ENCODE peak calls at places on chromosomes 1 and 21, in six cellular contexts. Y is AG04450, U is mucosa of descending colon, R is hepatocyte, J is left ventricle myocardium inferior, G is brain microvascular endothelial cell. E is an unnamed sample.

GRCh38 chr1:92503043-92503925 is 16.6 kb upstream of the GFI1 start:
- DNase-seq in Y (no peak), U (no peak), R (no peak), J (no peak), G (no peak), E (no peak)

GRCh38 chr21:43893536-43894205 is 28.6 kb downstream of the AGPAT3 start:
- DNase-seq in Y (no peak), U (no peak), R (no peak), J (no peak), G (no peak), E (no peak)

GRCh38 chr1:98256700-98257099 is 335.9 kb upstream of the DPYD start:
- DNase-seq in Y (no peak), U (no peak), R (no peak), J (no peak), G (no peak), E (no peak)

GRCh38 chr1:41333146-41333784 is 28.0 kb upstream of the FOXO6 start:
- DNase-seq in Y (peak; percentile 2), U (no peak), R (no peak), J (no peak), G (peak; percentile 95), E (no peak)

GRCh38 chr1:209513226-209513625 is 70.3 kb upstream of the CAMK1G start:
- DNase-seq in Y (no peak), U (no peak), R (peak; percentile 46), J (no peak), G (peak; percentile 36), E (no peak)

GRCh38 chr1:90616395-90616794 is 100.7 kb downstream of the BARHL2 start:
- DNase-seq in Y (no peak), U (peak; percentile 22), R (peak; percentile 16), J (no peak), G (peak; percentile 5), E (no peak)

GRCh38 chr1:23343246-23344110 is 606 bp downstream of the HNRNPR start:
- DNase-seq in Y (peak; percentile 45), U (no peak), R (peak; percentile 56), J (no peak), G (peak; percentile 73), E (no peak)

GRCh38 chr1:91091812-91092211 is 70.0 kb upstream of the ZNF644 start:
- DNase-seq in Y (no peak), U (no peak), R (no peak), J (no peak), G (no peak), E (no peak)

GRCh38 chr21:25708467-25709065 is 26.1 kb downstream of the ATP5PF start:
- DNase-seq in Y (peak; percentile 23), U (no peak), R (peak; percentile 47), J (no peak), G (peak; percentile 43), E (peak; percentile 14)

GRCh38 chr1:221573727-221574126 is 168.2 kb downstream of the DUSP10 start:
- DNase-seq in Y (no peak), U (no peak), R (no peak), J (peak; percentile 39), G (no peak), E (no peak)

GRCh38 chr1:212218911-212219310 is 66.3 kb upstream of the PPP2R5A start:
- DNase-seq in Y (peak; percentile 77), U (no peak), R (no peak), J (no peak), G (peak; percentile 60), E (peak; percentile 64)

GRCh38 chr1:96973605-96974004 is 252.0 kb downstream of the PTBP2 start:
- DNase-seq in Y (no peak), U (no peak), R (no peak), J (peak; percentile 15), G (no peak), E (no peak)

GRCh38 chr1:97621955-97622354 is 298.9 kb downstream of the DPYD start:
- DNase-seq in Y (no peak), U (no peak), R (no peak), J (no peak), G (no peak), E (no peak)

GRCh38 chr1:94434339-94435092 is 16.3 kb downstream of the ABCD3 start:
- DNase-seq in Y (no peak), U (no peak), R (no peak), J (no peak), G (no peak), E (no peak)

GRCh38 chr1:230267338-230268065 is 158.6 kb downstream of the PGBD5 start:
- DNase-seq in Y (no peak), U (no peak), R (no peak), J (no peak), G (no peak), E (no peak)

GRCh38 chr1:155003227-155003765 is 694 bp downstream of the ZBTB7B start:
- DNase-seq in Y (no peak), U (peak; percentile 75), R (peak; percentile 63), J (no peak), G (no peak), E (no peak)

GRCh38 chr1:46562498-46562897 is 11.1 kb upstream of the KNCN start:
- DNase-seq in Y (no peak), U (no peak), R (no peak), J (no peak), G (no peak), E (no peak)

GRCh38 chr1:203368624-203369451 is 17.9 kb upstream of the FMOD start:
- DNase-seq in Y (no peak), U (no peak), R (peak; percentile 72), J (peak; percentile 65), G (peak; percentile 18), E (no peak)

GRCh38 chr1:1059494-1060280 is 14.4 kb downstream of the RNF223 start:
- DNase-seq in Y (no peak), U (peak; percentile 97), R (peak; percentile 94), J (peak; percentile 89), G (peak; percentile 58), E (no peak)

GRCh38 chr1:80878343-80878742 is 922.4 kb upstream of the ADGRL2 start:
- DNase-seq in Y (no peak), U (no peak), R (no peak), J (no peak), G (no peak), E (no peak)

GRCh38 chr21:35909456-35910178 is 150.7 kb downstream of the SETD4 start:
- DNase-seq in Y (no peak), U (no peak), R (no peak), J (no peak), G (no peak), E (no peak)

GRCh38 chr1:243316366-243316989 is 60.6 kb downstream of the SDCCAG8 start:
- DNase-seq in Y (no peak), U (no peak), R (no peak), J (no peak), G (no peak), E (no peak)

GRCh38 chr1:159853417-159853816 is 9.0 kb downstream of the VSIG8 start:
- DNase-seq in Y (no peak), U (no peak), R (no peak), J (no peak), G (peak; percentile 20), E (no peak)

GRCh38 chr1:67983867-67984266 is 66.6 kb downstream of the DIRAS3 start:
- DNase-seq in Y (no peak), U (no peak), R (no peak), J (no peak), G (no peak), E (no peak)

GRCh38 chr1:160720366-160720765 is 8.7 kb upstream of the CD48 start:
- DNase-seq in Y (no peak), U (no peak), R (no peak), J (no peak), G (no peak), E (no peak)

GRCh38 chr1:227760377-227760776 is 25.1 kb downstream of the SNAP47 start:
- DNase-seq in Y (no peak), U (no peak), R (no peak), J (no peak), G (no peak), E (no peak)

GRCh38 chr1:227762231-227762911 is 27.1 kb downstream of the SNAP47 start:
- DNase-seq in Y (no peak), U (peak; percentile 91), R (peak; percentile 93), J (peak; percentile 87), G (peak; percentile 66), E (no peak)

GRCh38 chr1:227759345-227760300 is 24.4 kb downstream of the SNAP47 start:
- DNase-seq in Y (peak; percentile 96), U (no peak), R (peak; percentile 82), J (peak; percentile 60), G (peak; percentile 98), E (peak; percentile 92)

GRCh38 chr1:227763246-227764018 is 28.2 kb downstream of the SNAP47 start:
- DNase-seq in Y (no peak), U (no peak), R (no peak), J (peak; percentile 12), G (no peak), E (no peak)

GRCh38 chr1:227761621-227762230 is 26.5 kb downstream of the SNAP47 start:
- DNase-seq in Y (no peak), U (no peak), R (no peak), J (no peak), G (no peak), E (no peak)
- H3K4me3 ChIP-seq in Y (no peak overlapping the region), U (no peak overlapping the region), R (no peak overlapping the region), J (no peak overlapping the region), G (no peak overlapping the region), E (no peak overlapping the region)

GRCh38 chr1:9378801-9379200 is 86.1 kb downstream of the SPSB1 start:
- DNase-seq in Y (no peak), U (no peak), R (no peak), J (no peak), G (no peak), E (no peak)

GRCh38 chr1:9375912-9376311 is 83.2 kb downstream of the SPSB1 start:
- DNase-seq in Y (no peak), U (peak; percentile 51), R (no peak), J (peak; percentile 55), G (no peak), E (no peak)

GRCh38 chr1:9374748-9375345 is 82.2 kb downstream of the SPSB1 start:
- DNase-seq in Y (no peak), U (no peak), R (no peak), J (no peak), G (no peak), E (no peak)

GRCh38 chr1:9376886-9377333 is 84.2 kb downstream of the SPSB1 start:
- DNase-seq in Y (no peak), U (no peak), R (no peak), J (peak; percentile 59), G (no peak), E (peak; percentile 3)

GRCh38 chr1:9376430-9376829 is 83.7 kb downstream of the SPSB1 start:
- DNase-seq in Y (no peak), U (no peak), R (no peak), J (no peak), G (no peak), E (no peak)
- H3K4me3 ChIP-seq in Y (no peak overlapping the region), U (no peak overlapping the region), R (no peak overlapping the region), J (no peak overlapping the region), G (no peak overlapping the region), E (no peak overlapping the region)

DNA sequence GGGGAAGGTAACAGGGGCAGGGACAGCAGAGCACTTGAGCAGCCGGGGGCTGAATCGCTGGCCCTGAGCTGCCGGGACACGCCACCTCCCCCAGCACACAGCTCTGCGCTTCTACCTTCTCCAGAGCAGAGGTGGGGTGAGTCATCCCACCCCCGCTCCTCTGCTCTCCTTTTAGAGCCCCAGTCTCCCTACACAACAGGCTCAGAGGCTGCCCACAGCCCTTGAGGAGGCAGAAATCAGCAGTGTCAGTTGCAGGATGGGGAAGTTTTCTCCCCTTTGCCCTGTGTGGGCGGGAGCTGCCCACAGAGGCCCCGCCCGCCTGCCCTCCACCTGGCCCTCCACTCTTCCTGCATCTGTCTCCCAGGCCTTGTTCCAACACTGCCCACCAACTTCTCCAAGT is 94.6 kb downstream of the STUM start:
- DNase-seq in Y (peak; percentile 34), U (peak; percentile 48), R (peak; percentile 64), J (peak; percentile 14), G (peak; percentile 59), E (no peak)
- H3K4me3 ChIP-seq in Y (no peak overlapping the region), U (no peak overlapping the region), R (no peak overlapping the region), J (no peak overlapping the region), G (no peak overlapping the region), E (no peak overlapping the region)

GRCh38 chr1:169090308-169090899 is 16.1 kb upstream of the ATP1B1 start:
- DNase-seq in Y (no peak), U (no peak), R (no peak), J (no peak), G (no peak), E (no peak)
- H3K4me3 ChIP-seq in Y (no peak overlapping the region), U (no peak overlapping the region), R (no peak overlapping the region), J (no peak overlapping the region), G (no peak overlapping the region), E (no peak overlapping the region)